ENCODE peak calls at places on chromosome X, in six cellular contexts. One of them, this sample, is unnamed.

GRCh38 chrX:29478336-29479069 is 736.9 kb upstream of the MAGEB2 start:
- DNase-seq in HEK293T: peak
- DNase-seq in GM03348: peak
- DNase-seq in activated CD8-positive, alpha-beta memory T cell treated with anti-CD3 and anti-CD28 coated beads, Interleukin-2, amount 50 U/mL, for 4 hours: no peak
- DNase-seq in psoas muscle: no peak
- DNase-seq in EL: peak
- DNase-seq in this sample: no peak

GRCh38 chrX:130728208-130728607 is 174.8 kb downstream of the ENOX2 start:
- DNase-seq in HEK293T: no peak
- DNase-seq in GM03348: peak
- DNase-seq in activated CD8-positive, alpha-beta memory T cell treated with anti-CD3 and anti-CD28 coated beads, Interleukin-2, amount 50 U/mL, for 4 hours: no peak
- DNase-seq in psoas muscle: no peak
- DNase-seq in EL: peak
- DNase-seq in this sample: no peak

GRCh38 chrX:16039363-16039762 is 84.0 kb upstream of the GRPR start:
- DNase-seq in HEK293T: no peak
- DNase-seq in GM03348: no peak
- DNase-seq in activated CD8-positive, alpha-beta memory T cell treated with anti-CD3 and anti-CD28 coated beads, Interleukin-2, amount 50 U/mL, for 4 hours: no peak
- DNase-seq in psoas muscle: no peak
- DNase-seq in EL: no peak
- DNase-seq in this sample: no peak

GRCh38 chrX:43562372-43562771 is 93.7 kb upstream of the MAOA start:
- DNase-seq in HEK293T: no peak
- DNase-seq in GM03348: no peak
- DNase-seq in activated CD8-positive, alpha-beta memory T cell treated with anti-CD3 and anti-CD28 coated beads, Interleukin-2, amount 50 U/mL, for 4 hours: no peak
- DNase-seq in psoas muscle: no peak
- DNase-seq in EL: no peak
- DNase-seq in this sample: no peak

GRCh38 chrX:41003501-41004286 is 81.6 kb upstream of the USP9X start:
- DNase-seq in HEK293T: no peak
- DNase-seq in GM03348: no peak
- DNase-seq in activated CD8-positive, alpha-beta memory T cell treated with anti-CD3 and anti-CD28 coated beads, Interleukin-2, amount 50 U/mL, for 4 hours: no peak
- DNase-seq in psoas muscle: no peak
- DNase-seq in EL: no peak
- DNase-seq in this sample: no peak

GRCh38 chrX:39819921-39820849 is 277.6 kb downstream of the BCOR start:
- DNase-seq in HEK293T: no peak
- DNase-seq in GM03348: no peak
- DNase-seq in activated CD8-positive, alpha-beta memory T cell treated with anti-CD3 and anti-CD28 coated beads, Interleukin-2, amount 50 U/mL, for 4 hours: no peak
- DNase-seq in psoas muscle: no peak
- DNase-seq in EL: no peak
- DNase-seq in this sample: peak

GRCh38 chrX:12804655-12805054 is 13.4 kb downstream of the PRPS2 start:
- DNase-seq in HEK293T: no peak
- DNase-seq in GM03348: no peak
- DNase-seq in activated CD8-positive, alpha-beta memory T cell treated with anti-CD3 and anti-CD28 coated beads, Interleukin-2, amount 50 U/mL, for 4 hours: no peak
- DNase-seq in psoas muscle: no peak
- DNase-seq in EL: peak
- DNase-seq in this sample: no peak

GRCh38 chrX:5876984-5877655 is 351.5 kb downstream of the NLGN4X start:
- DNase-seq in HEK293T: peak
- DNase-seq in GM03348: peak
- DNase-seq in activated CD8-positive, alpha-beta memory T cell treated with anti-CD3 and anti-CD28 coated beads, Interleukin-2, amount 50 U/mL, for 4 hours: no peak
- DNase-seq in psoas muscle: no peak
- DNase-seq in EL: no peak
- DNase-seq in this sample: no peak

GRCh38 chrX:13147758-13148157 is 103.3 kb upstream of the FAM9C start:
- DNase-seq in HEK293T: no peak
- DNase-seq in GM03348: no peak
- DNase-seq in activated CD8-positive, alpha-beta memory T cell treated with anti-CD3 and anti-CD28 coated beads, Interleukin-2, amount 50 U/mL, for 4 hours: no peak
- DNase-seq in psoas muscle: no peak
- DNase-seq in EL: no peak
- DNase-seq in this sample: no peak

GRCh38 chrX:129992181-129992580 is 9.7 kb downstream of the BCORL1 start:
- DNase-seq in HEK293T: no peak
- DNase-seq in GM03348: no peak
- DNase-seq in activated CD8-positive, alpha-beta memory T cell treated with anti-CD3 and anti-CD28 coated beads, Interleukin-2, amount 50 U/mL, for 4 hours: no peak
- DNase-seq in psoas muscle: no peak
- DNase-seq in EL: no peak
- DNase-seq in this sample: no peak

GRCh38 chrX:40778861-40779575 is 43.7 kb upstream of the MED14 start:
- DNase-seq in HEK293T: no peak
- DNase-seq in GM03348: no peak
- DNase-seq in activated CD8-positive, alpha-beta memory T cell treated with anti-CD3 and anti-CD28 coated beads, Interleukin-2, amount 50 U/mL, for 4 hours: no peak
- DNase-seq in psoas muscle: no peak
- DNase-seq in EL: peak
- DNase-seq in this sample: no peak

GRCh38 chrX:7110821-7111276 is 36.7 kb upstream of the STS start:
- DNase-seq in HEK293T: no peak
- DNase-seq in GM03348: no peak
- DNase-seq in activated CD8-positive, alpha-beta memory T cell treated with anti-CD3 and anti-CD28 coated beads, Interleukin-2, amount 50 U/mL, for 4 hours: no peak
- DNase-seq in psoas muscle: no peak
- DNase-seq in EL: peak
- DNase-seq in this sample: no peak

GRCh38 chrX:14675500-14675899 is 146.2 kb downstream of the GLRA2 start:
- DNase-seq in HEK293T: no peak
- DNase-seq in GM03348: no peak
- DNase-seq in activated CD8-positive, alpha-beta memory T cell treated with anti-CD3 and anti-CD28 coated beads, Interleukin-2, amount 50 U/mL, for 4 hours: no peak
- DNase-seq in psoas muscle: no peak
- DNase-seq in EL: no peak
- DNase-seq in this sample: no peak

GRCh38 chrX:38214551-38214950 is 6.1 kb downstream of the SRPX start:
- DNase-seq in HEK293T: no peak
- DNase-seq in GM03348: no peak
- DNase-seq in activated CD8-positive, alpha-beta memory T cell treated with anti-CD3 and anti-CD28 coated beads, Interleukin-2, amount 50 U/mL, for 4 hours: no peak
- DNase-seq in psoas muscle: no peak
- DNase-seq in EL: no peak
- DNase-seq in this sample: no peak

GRCh38 chrX:10633722-10634121 is 13.3 kb upstream of the MID1 start:
- DNase-seq in HEK293T: peak
- DNase-seq in GM03348: peak
- DNase-seq in activated CD8-positive, alpha-beta memory T cell treated with anti-CD3 and anti-CD28 coated beads, Interleukin-2, amount 50 U/mL, for 4 hours: no peak
- DNase-seq in psoas muscle: peak
- DNase-seq in EL: peak
- DNase-seq in this sample: no peak

GRCh38 chrX:134895785-134896184 is 95.0 kb upstream of the SMIM10 start:
- DNase-seq in HEK293T: no peak
- DNase-seq in GM03348: no peak
- DNase-seq in activated CD8-positive, alpha-beta memory T cell treated with anti-CD3 and anti-CD28 coated beads, Interleukin-2, amount 50 U/mL, for 4 hours: no peak
- DNase-seq in psoas muscle: no peak
- DNase-seq in EL: no peak
- DNase-seq in this sample: no peak

GRCh38 chrX:19334945-19335626 is 8.6 kb upstream of the PDHA1 start:
- DNase-seq in HEK293T: peak
- DNase-seq in GM03348: no peak
- DNase-seq in activated CD8-positive, alpha-beta memory T cell treated with anti-CD3 and anti-CD28 coated beads, Interleukin-2, amount 50 U/mL, for 4 hours: no peak
- DNase-seq in psoas muscle: no peak
- DNase-seq in EL: no peak
- DNase-seq in this sample: no peak

GRCh38 chrX:981791-982626 is 230.4 kb downstream of the CRLF2 start:
- DNase-seq in HEK293T: no peak
- DNase-seq in GM03348: no peak
- DNase-seq in activated CD8-positive, alpha-beta memory T cell treated with anti-CD3 and anti-CD28 coated beads, Interleukin-2, amount 50 U/mL, for 4 hours: no peak
- DNase-seq in psoas muscle: no peak
- DNase-seq in EL: peak
- DNase-seq in this sample: no peak

GRCh38 chrX:116272328-116272727 is 101.8 kb downstream of the AGTR2 start:
- DNase-seq in HEK293T: no peak
- DNase-seq in GM03348: peak
- DNase-seq in activated CD8-positive, alpha-beta memory T cell treated with anti-CD3 and anti-CD28 coated beads, Interleukin-2, amount 50 U/mL, for 4 hours: no peak
- DNase-seq in psoas muscle: no peak
- DNase-seq in EL: peak
- DNase-seq in this sample: no peak

GRCh38 chrX:130282151-130282550 is 13.5 kb upstream of the ZNF280C start:
- DNase-seq in HEK293T: no peak
- DNase-seq in GM03348: no peak
- DNase-seq in activated CD8-positive, alpha-beta memory T cell treated with anti-CD3 and anti-CD28 coated beads, Interleukin-2, amount 50 U/mL, for 4 hours: no peak
- DNase-seq in psoas muscle: no peak
- DNase-seq in EL: no peak
- DNase-seq in this sample: no peak

GRCh38 chrX:118508221-118508620 is 12.6 kb downstream of the DOCK11 start:
- DNase-seq in HEK293T: no peak
- DNase-seq in GM03348: no peak
- DNase-seq in activated CD8-positive, alpha-beta memory T cell treated with anti-CD3 and anti-CD28 coated beads, Interleukin-2, amount 50 U/mL, for 4 hours: no peak
- DNase-seq in psoas muscle: no peak
- DNase-seq in EL: no peak
- DNase-seq in this sample: no peak

GRCh38 chrX:129316461-129316860 is 206.8 kb downstream of the SMARCA1 start:
- DNase-seq in HEK293T: no peak
- DNase-seq in GM03348: no peak
- DNase-seq in activated CD8-positive, alpha-beta memory T cell treated with anti-CD3 and anti-CD28 coated beads, Interleukin-2, amount 50 U/mL, for 4 hours: no peak
- DNase-seq in psoas muscle: no peak
- DNase-seq in EL: no peak
- DNase-seq in this sample: no peak

GRCh38 chrX:39017062-39017461 is 215.8 kb downstream of the MID1IP1 start:
- DNase-seq in HEK293T: no peak
- DNase-seq in GM03348: no peak
- DNase-seq in activated CD8-positive, alpha-beta memory T cell treated with anti-CD3 and anti-CD28 coated beads, Interleukin-2, amount 50 U/mL, for 4 hours: no peak
- DNase-seq in psoas muscle: no peak
- DNase-seq in EL: no peak
- DNase-seq in this sample: no peak

GRCh38 chrX:78957049-78957767 is 12.0 kb downstream of the P2RY10 start:
- DNase-seq in HEK293T: no peak
- DNase-seq in GM03348: no peak
- DNase-seq in activated CD8-positive, alpha-beta memory T cell treated with anti-CD3 and anti-CD28 coated beads, Interleukin-2, amount 50 U/mL, for 4 hours: no peak
- DNase-seq in psoas muscle: no peak
- DNase-seq in EL: no peak
- DNase-seq in this sample: no peak

GRCh38 chrX:73562986-73563739 is at the start of gene CHIC1:
- DNase-seq in HEK293T: peak
- DNase-seq in GM03348: peak
- DNase-seq in activated CD8-positive, alpha-beta memory T cell treated with anti-CD3 and anti-CD28 coated beads, Interleukin-2, amount 50 U/mL, for 4 hours: peak
- DNase-seq in psoas muscle: peak
- DNase-seq in EL: peak
- DNase-seq in this sample: peak

GRCh38 chrX:57481514-57481913 is 110.3 kb upstream of the ZXDB start:
- DNase-seq in HEK293T: no peak
- DNase-seq in GM03348: no peak
- DNase-seq in activated CD8-positive, alpha-beta memory T cell treated with anti-CD3 and anti-CD28 coated beads, Interleukin-2, amount 50 U/mL, for 4 hours: no peak
- DNase-seq in psoas muscle: no peak
- DNase-seq in EL: no peak
- DNase-seq in this sample: no peak

GRCh38 chrX:148620023-148620422 is 119.6 kb downstream of the AFF2 start:
- DNase-seq in HEK293T: no peak
- DNase-seq in GM03348: no peak
- DNase-seq in activated CD8-positive, alpha-beta memory T cell treated with anti-CD3 and anti-CD28 coated beads, Interleukin-2, amount 50 U/mL, for 4 hours: no peak
- DNase-seq in psoas muscle: no peak
- DNase-seq in EL: no peak
- DNase-seq in this sample: no peak

GRCh38 chrX:29043751-29044150 is 456.5 kb downstream of the IL1RAPL1 start:
- DNase-seq in HEK293T: no peak
- DNase-seq in GM03348: no peak
- DNase-seq in activated CD8-positive, alpha-beta memory T cell treated with anti-CD3 and anti-CD28 coated beads, Interleukin-2, amount 50 U/mL, for 4 hours: no peak
- DNase-seq in psoas muscle: no peak
- DNase-seq in EL: no peak
- DNase-seq in this sample: no peak

GRCh38 chrX:151970661-151971060 is 3.8 kb downstream of the GABRE start:
- DNase-seq in HEK293T: no peak
- DNase-seq in GM03348: peak
- DNase-seq in activated CD8-positive, alpha-beta memory T cell treated with anti-CD3 and anti-CD28 coated beads, Interleukin-2, amount 50 U/mL, for 4 hours: no peak
- DNase-seq in psoas muscle: peak
- DNase-seq in EL: peak
- DNase-seq in this sample: peak

GRCh38 chrX:103628386-103629290 is at the start of gene TCEAL1:
- DNase-seq in HEK293T: peak
- DNase-seq in GM03348: peak
- DNase-seq in activated CD8-positive, alpha-beta memory T cell treated with anti-CD3 and anti-CD28 coated beads, Interleukin-2, amount 50 U/mL, for 4 hours: peak
- DNase-seq in psoas muscle: peak
- DNase-seq in EL: peak
- DNase-seq in this sample: no peak